ENCODE peak calls at places on chromosome 3, in four cellular contexts. One of them, this sample, is unnamed.

GRCh38 chr3:127970966-127971592 is 56.0 kb downstream of the KBTBD12 start:
- DNase-seq in T-helper 17 cell: no peak
- DNase-seq in HL-60: peak; percentile 47
- DNase-seq in stomach: no peak
- DNase-seq in this sample: peak; percentile 44

GRCh38 chr3:28386049-28386448 is 37.4 kb upstream of the AZI2 start:
- DNase-seq in stomach: no peak
- DNase-seq in T-helper 17 cell: no peak
- DNase-seq in HL-60: no peak
- DNase-seq in this sample: no peak

GRCh38 chr3:97871788-97872187 is 50.0 kb downstream of the CRYBG3 start:
- DNase-seq in stomach: no peak
- DNase-seq in T-helper 17 cell: no peak
- DNase-seq in HL-60: no peak
- DNase-seq in this sample: peak; percentile 28

GRCh38 chr3:149971403-149972075 is 844 bp upstream of the PFN2 start:
- DNase-seq in HL-60: peak; percentile 12
- DNase-seq in stomach: peak; percentile 55
- DNase-seq in T-helper 17 cell: peak; percentile 8
- DNase-seq in this sample: peak; percentile 38

GRCh38 chr3:48243886-48244285 is 3.0 kb downstream of the ZNF589 start:
- DNase-seq in T-helper 17 cell: no peak
- DNase-seq in stomach: no peak
- DNase-seq in HL-60: no peak
- DNase-seq in this sample: no peak

GRCh38 chr3:138875754-138876664 is 41.3 kb upstream of the PIK3CB start:
- DNase-seq in stomach: no peak
- DNase-seq in HL-60: peak; percentile 85
- DNase-seq in T-helper 17 cell: no peak
- DNase-seq in this sample: no peak

GRCh38 chr3:64278631-64279030 is 53.4 kb upstream of the PRICKLE2 start:
- DNase-seq in T-helper 17 cell: no peak
- DNase-seq in stomach: no peak
- DNase-seq in HL-60: no peak
- DNase-seq in this sample: no peak

GRCh38 chr3:58924581-58924980 is 125.2 kb downstream of the CFAP20DC start:
- DNase-seq in stomach: no peak
- DNase-seq in T-helper 17 cell: no peak
- DNase-seq in HL-60: no peak
- DNase-seq in this sample: no peak

GRCh38 chr3:129829640-129830039 is 63.9 kb downstream of the TMCC1 start:
- DNase-seq in stomach: no peak
- DNase-seq in T-helper 17 cell: no peak
- DNase-seq in HL-60: peak; percentile 60
- DNase-seq in this sample: peak; percentile 83

GRCh38 chr3:146100180-146100579 is 60.8 kb downstream of the PLOD2 start:
- DNase-seq in stomach: no peak
- DNase-seq in HL-60: no peak
- DNase-seq in T-helper 17 cell: no peak
- DNase-seq in this sample: no peak

GRCh38 chr3:184467171-184467570 is 87.3 kb downstream of the CHRD start:
- DNase-seq in HL-60: no peak
- DNase-seq in T-helper 17 cell: no peak
- DNase-seq in stomach: no peak
- DNase-seq in this sample: no peak

GRCh38 chr3:100260685-100261480 is at the start of gene TBC1D23:
- DNase-seq in HL-60: peak; percentile 100
- DNase-seq in stomach: peak; percentile 97
- DNase-seq in T-helper 17 cell: peak; percentile 95
- DNase-seq in this sample: peak; percentile 100

GRCh38 chr3:138861755-138862333 is 27.1 kb upstream of the PIK3CB start:
- DNase-seq in stomach: no peak
- DNase-seq in HL-60: no peak
- DNase-seq in T-helper 17 cell: no peak
- DNase-seq in this sample: peak; percentile 3

GRCh38 chr3:112799946-112800345 is 46.7 kb downstream of the CD200R1L start:
- DNase-seq in HL-60: no peak
- DNase-seq in stomach: no peak
- DNase-seq in T-helper 17 cell: no peak
- DNase-seq in this sample: no peak

GRCh38 chr3:106341090-106341489 is 472.3 kb upstream of the CBLB start:
- DNase-seq in HL-60: no peak
- DNase-seq in stomach: no peak
- DNase-seq in T-helper 17 cell: no peak
- DNase-seq in this sample: no peak

GRCh38 chr3:97958796-97959195 is 13.4 kb downstream of the RIOX2 start:
- DNase-seq in HL-60: no peak
- DNase-seq in T-helper 17 cell: no peak
- DNase-seq in stomach: no peak
- DNase-seq in this sample: no peak

GRCh38 chr3:182795383-182795782 is 2.1 kb downstream of the ATP11B start:
- DNase-seq in HL-60: peak; percentile 45
- DNase-seq in stomach: no peak
- DNase-seq in T-helper 17 cell: no peak
- DNase-seq in this sample: no peak

GRCh38 chr3:59237121-59237520 is 187.3 kb upstream of the CFAP20DC start:
- DNase-seq in HL-60: no peak
- DNase-seq in T-helper 17 cell: no peak
- DNase-seq in stomach: no peak
- DNase-seq in this sample: no peak

GRCh38 chr3:119294889-119295769 is 946 bp downstream of the ARHGAP31 start:
- DNase-seq in stomach: no peak
- DNase-seq in HL-60: no peak
- DNase-seq in T-helper 17 cell: peak; percentile 19
- DNase-seq in this sample: no peak

GRCh38 chr3:15064299-15064834 is 748 bp downstream of the MRPS25 start:
- DNase-seq in T-helper 17 cell: no peak
- DNase-seq in stomach: no peak
- DNase-seq in HL-60: peak; percentile 52
- DNase-seq in this sample: no peak

GRCh38 chr3:10788451-10788850 is 27.6 kb upstream of the SLC6A11 start:
- DNase-seq in stomach: no peak
- DNase-seq in T-helper 17 cell: no peak
- DNase-seq in HL-60: no peak
- DNase-seq in this sample: no peak

GRCh38 chr3:60047426-60048200 is 997.8 kb upstream of the CFAP20DC start:
- DNase-seq in HL-60: no peak
- DNase-seq in stomach: no peak
- DNase-seq in T-helper 17 cell: no peak
- DNase-seq in this sample: no peak

GRCh38 chr3:124234852-124235252 is 242.9 kb upstream of the ROPN1 start:
- DNase-seq in HL-60: no peak
- DNase-seq in T-helper 17 cell: no peak
- DNase-seq in stomach: no peak
- DNase-seq in this sample: no peak

GRCh38 chr3:129809297-129809696 is 84.2 kb downstream of the TMCC1 start:
- DNase-seq in T-helper 17 cell: no peak
- DNase-seq in stomach: no peak
- DNase-seq in HL-60: no peak
- DNase-seq in this sample: no peak

GRCh38 chr3:46706771-46707582 is 5.8 kb downstream of the TMIE start:
- DNase-seq in HL-60: no peak
- DNase-seq in T-helper 17 cell: no peak
- DNase-seq in stomach: no peak
- DNase-seq in this sample: no peak

GRCh38 chr3:99108508-99108907 is 207.0 kb upstream of the DCBLD2 start:
- DNase-seq in T-helper 17 cell: no peak
- DNase-seq in stomach: no peak
- DNase-seq in HL-60: no peak
- DNase-seq in this sample: peak; percentile 84

GRCh38 chr3:162338514-162338913 is 841.9 kb downstream of the OTOL1 start:
- DNase-seq in T-helper 17 cell: no peak
- DNase-seq in HL-60: no peak
- DNase-seq in stomach: no peak
- DNase-seq in this sample: no peak

GRCh38 chr3:134237454-134238145 is 13.1 kb downstream of the RYK start:
- DNase-seq in T-helper 17 cell: no peak
- DNase-seq in HL-60: no peak
- DNase-seq in stomach: no peak
- DNase-seq in this sample: no peak

GRCh38 chr3:161197855-161198836 is 23.0 kb upstream of the NMD3 start:
- DNase-seq in T-helper 17 cell: no peak
- DNase-seq in HL-60: no peak
- DNase-seq in stomach: no peak
- DNase-seq in this sample: no peak

GRCh38 chr3:123652346-123652984 is 67.6 kb upstream of the HACD2 start:
- DNase-seq in T-helper 17 cell: no peak
- DNase-seq in stomach: peak; percentile 77
- DNase-seq in HL-60: peak; percentile 61
- DNase-seq in this sample: peak; percentile 66

GRCh38 chr3:5079761-5080160 is 42.3 kb upstream of the ARL8B start:
- DNase-seq in HL-60: no peak
- DNase-seq in stomach: no peak
- DNase-seq in T-helper 17 cell: no peak
- DNase-seq in this sample: no peak

GRCh38 chr3:60024400-60024799 is 974.6 kb upstream of the CFAP20DC start:
- DNase-seq in stomach: no peak
- DNase-seq in HL-60: no peak
- DNase-seq in T-helper 17 cell: no peak
- DNase-seq in this sample: no peak

GRCh38 chr3:170858599-170858998 is 11.4 kb downstream of the RPL22L1 start:
- DNase-seq in stomach: no peak
- DNase-seq in HL-60: no peak
- DNase-seq in T-helper 17 cell: no peak
- DNase-seq in this sample: no peak

GRCh38 chr3:55453871-55454496 is 33.1 kb downstream of the WNT5A start:
- DNase-seq in stomach: no peak
- DNase-seq in HL-60: no peak
- DNase-seq in T-helper 17 cell: no peak
- DNase-seq in this sample: no peak

This sample was measured in fibroblast of the conjunctiva.